ENCODE peak calls at places on chromosomes 1 and 21, in eight cellular contexts. C, N, K, M, O, E, W and H are unnamed samples.

GRCh38 chr1:12453400-12454343 is 164.3 kb downstream of the DHRS3 start:
- DNase-seq in C (no peak), K (no peak), M (no peak), E (no peak), W (no peak), N (no peak), O (no peak), H (no peak)

GRCh38 chr1:29649375-29650040 is 413.2 kb downstream of the PTPRU start:
- DNase-seq in O (no peak), W (no peak), K (no peak), C (no peak), N (no peak), E (no peak), M (no peak), H (peak; percentile 63)

GRCh38 chr1:109984190-109984455 is 442 bp upstream of the AHCYL1 start:
- DNase-seq in C (no peak), E (peak; percentile 27), O (no peak), W (peak; percentile 70), N (no peak), K (no peak), M (no peak), H (peak; percentile 42)

GRCh38 chr21:34008618-34009017 is 64.8 kb upstream of the MRPS6 start:
- DNase-seq in M (no peak), C (no peak), K (no peak), W (no peak), N (no peak), E (no peak), O (no peak), H (no peak)

GRCh38 chr1:93692983-93693591 is 11.4 kb upstream of the BCAR3 start:
- DNase-seq in N (no peak), K (peak; percentile 62), C (no peak), E (peak; percentile 75), W (peak; percentile 84), O (no peak), M (peak; percentile 59), H (peak; percentile 86)

GRCh38 chr1:27658951-27659496 is 13.0 kb downstream of the IFI6 start:
- DNase-seq in C (no peak), N (no peak), K (peak; percentile 45), M (no peak), O (no peak), E (peak; percentile 26), W (peak; percentile 90), H (peak; percentile 86)

GRCh38 chr1:213060836-213061235 is 9.8 kb downstream of the RPS6KC1 start:
- DNase-seq in K (no peak), W (no peak), O (no peak), N (no peak), E (no peak), C (no peak), M (no peak), H (no peak)

GRCh38 chr1:164602480-164603093 is 43.6 kb downstream of the PBX1 start:
- DNase-seq in K (no peak), N (no peak), O (peak; percentile 55), M (no peak), C (peak; percentile 70), W (peak; percentile 87), E (peak; percentile 32), H (peak; percentile 50)

GRCh38 chr1:37945743-37946702 is 830 bp downstream of the INPP5B start:
- DNase-seq in N (peak; percentile 90), W (peak; percentile 96), E (peak; percentile 92), K (no peak), C (peak; percentile 72), O (peak; percentile 67), M (peak; percentile 43), H (no peak)

GRCh38 chr1:227741166-227741870 is 6.1 kb downstream of the SNAP47 start:
- DNase-seq in C (no peak), O (no peak), M (no peak), E (no peak), W (no peak), N (no peak), K (no peak), H (no peak)

GRCh38 chr1:227740401-227740960 is 5.2 kb downstream of the SNAP47 start:
- DNase-seq in E (no peak), C (no peak), M (no peak), O (no peak), N (no peak), W (no peak), K (no peak), H (no peak)

GRCh38 chr1:227739636-227740035 is 4.4 kb downstream of the SNAP47 start:
- DNase-seq in W (no peak), K (no peak), O (no peak), C (no peak), N (no peak), M (no peak), E (no peak), H (no peak)

GRCh38 chr1:227736814-227737432 is 1.7 kb downstream of the SNAP47 start:
- DNase-seq in W (no peak), N (no peak), E (no peak), O (no peak), K (no peak), M (no peak), C (no peak), H (no peak)

GRCh38 chr1:227738820-227739219 is 3.6 kb downstream of the SNAP47 start:
- DNase-seq in N (no peak), K (no peak), E (no peak), M (no peak), C (no peak), W (no peak), O (no peak), H (no peak)
- TF ChIP-seq CTCF in N (no peak), K (no peak), E (no peak), M (no peak), C (no peak), W (no peak), O (no peak), H (no peak)

GRCh38 chr1:18927082-18927653 is 24.8 kb upstream of the ALDH4A1 start:
- DNase-seq in C (no peak), K (peak; percentile 33), E (no peak), O (no peak), M (no peak), N (no peak), W (no peak), H (peak; percentile 63)

GRCh38 chr1:18927654-18928272 is 25.4 kb upstream of the ALDH4A1 start:
- DNase-seq in K (peak; percentile 71), C (no peak), M (no peak), E (no peak), O (no peak), W (no peak), N (no peak), H (no peak)

GRCh38 chr1:18928406-18928805 is 26.1 kb upstream of the ALDH4A1 start:
- DNase-seq in K (no peak), E (no peak), C (no peak), M (no peak), W (no peak), O (no peak), N (no peak), H (no peak)

GRCh38 chr1:18928985-18929384 is 26.6 kb upstream of the ALDH4A1 start:
- DNase-seq in K (no peak), W (no peak), O (no peak), E (no peak), N (no peak), M (no peak), C (no peak), H (no peak)

DNA sequence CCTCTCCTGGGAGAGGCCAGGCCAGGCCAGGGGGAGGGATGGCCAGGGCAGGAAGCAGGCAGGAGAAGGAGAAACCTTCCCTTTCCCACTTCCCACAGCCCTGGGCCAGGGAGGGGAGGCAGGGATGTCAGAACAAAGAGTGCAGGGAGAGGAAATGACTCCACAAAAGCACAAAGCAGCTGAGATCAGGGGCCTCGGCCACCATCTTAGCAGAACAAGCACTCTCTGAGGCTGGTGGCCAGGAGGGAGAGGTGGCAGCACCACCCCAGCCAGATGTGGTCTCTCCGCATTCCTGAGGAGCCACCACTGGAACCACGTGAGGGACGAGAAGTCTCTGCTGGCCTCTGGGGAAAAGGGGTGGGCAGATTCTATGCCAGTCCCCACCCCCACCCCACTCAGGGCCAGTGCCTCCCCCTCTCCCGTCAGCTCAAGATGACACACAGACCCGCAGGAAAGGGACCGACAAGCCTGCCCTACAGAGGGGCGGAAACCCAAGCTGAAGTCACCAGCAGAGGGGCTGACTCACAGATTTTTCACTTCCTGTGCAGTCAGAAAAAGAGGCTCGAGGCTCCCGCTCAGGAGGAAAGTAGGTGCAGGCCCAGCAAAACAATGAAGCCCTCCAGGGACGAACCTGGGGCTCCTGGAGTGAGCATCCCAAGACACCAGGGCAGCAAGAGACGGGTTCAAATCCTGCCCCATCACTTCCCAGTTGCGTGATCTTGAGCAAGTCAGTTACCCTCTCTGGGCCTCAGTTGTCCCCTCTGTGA is 24.1 kb upstream of the ALDH4A1 start:
- DNase-seq in C (no peak), N (no peak), W (peak; percentile 93), K (peak; percentile 93), O (peak; percentile 85), E (peak; percentile 90), M (peak; percentile 84), H (peak; percentile 87)
- TF ChIP-seq CTCF in C (no peak), N (no peak), W (peak; percentile 18), K (no peak), O (no peak), E (no peak), M (no peak), H (no peak)

DNA sequence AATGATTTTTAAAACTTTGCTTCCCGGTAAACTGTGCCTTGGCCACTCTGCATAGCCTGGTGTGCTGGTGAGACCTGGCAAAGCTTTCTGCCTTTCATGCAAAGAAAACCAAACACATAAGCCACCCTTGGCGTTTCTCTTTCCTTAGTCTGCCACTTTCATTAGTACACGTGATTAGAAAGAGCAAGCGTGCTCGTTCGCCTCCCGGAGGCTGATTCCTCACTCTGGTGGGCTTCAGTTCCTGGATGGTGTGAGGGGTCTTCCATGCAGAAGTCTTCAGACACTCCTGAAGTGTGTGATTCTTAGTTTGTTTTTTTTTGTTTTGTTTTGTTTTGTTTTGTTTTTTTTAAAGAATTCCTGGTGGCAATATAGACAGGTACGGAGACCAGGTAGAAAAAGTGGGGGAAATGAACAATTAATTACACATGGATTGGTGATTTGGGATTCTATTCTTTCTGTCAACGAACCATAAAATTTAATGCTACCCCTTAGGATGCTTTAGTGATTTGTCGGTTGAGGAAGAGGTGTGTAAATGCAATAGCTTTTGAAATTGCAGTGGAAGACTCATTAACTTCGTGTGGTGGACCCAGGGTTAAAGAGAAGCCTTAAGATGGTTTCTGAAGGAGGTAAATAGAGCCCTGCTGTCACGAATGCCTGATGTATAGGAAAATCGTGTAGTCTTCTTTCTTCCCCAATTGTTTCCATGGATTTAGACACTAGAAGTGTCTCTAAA is 2.1 kb downstream of the GALNT2 start:
- DNase-seq in K (peak; percentile 32), N (no peak), E (no peak), C (no peak), M (no peak), O (no peak), W (no peak), H (peak; percentile 62)
- TF ChIP-seq CTCF in K (no peak), N (no peak), E (peak; percentile 18), C (no peak), M (no peak), O (no peak), W (no peak), H (no peak)

DNA sequence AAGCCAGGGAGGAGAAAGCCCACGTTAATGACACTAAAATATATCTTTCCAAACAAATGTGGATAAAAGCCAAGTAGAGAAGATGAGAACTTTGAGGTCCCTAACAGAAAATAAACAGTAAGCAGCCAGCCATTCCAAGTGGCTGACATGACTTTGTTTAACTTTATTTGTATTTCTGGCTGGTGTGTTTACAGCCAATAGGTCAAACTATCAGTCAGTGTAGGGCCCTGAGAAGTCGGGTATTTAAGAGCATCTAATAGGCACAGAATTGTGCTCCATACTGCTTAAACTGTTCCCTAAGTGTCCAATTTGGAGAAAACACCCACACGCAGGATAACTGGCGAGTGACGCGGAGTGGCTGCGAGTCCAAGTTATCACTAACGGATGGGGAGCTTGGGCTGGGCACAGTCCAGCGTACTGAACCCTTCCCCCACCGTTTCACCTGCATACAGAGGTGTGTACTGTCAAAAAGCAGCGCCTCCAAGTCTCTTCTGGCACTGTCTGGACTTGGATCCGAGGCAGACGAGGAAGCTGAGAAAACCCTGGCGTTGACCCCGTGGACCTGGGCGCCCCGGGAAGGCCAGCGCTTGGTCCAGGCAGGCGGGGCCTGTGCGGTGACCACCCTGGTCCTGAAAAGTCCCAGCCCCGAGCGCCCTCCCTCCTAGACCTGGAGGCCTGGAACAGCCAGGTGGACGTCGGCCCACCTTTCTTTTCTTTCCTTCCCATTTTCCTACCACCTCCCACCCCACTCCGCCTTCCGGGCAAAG is 662 bp upstream of the LGALS8 start:
- DNase-seq in K (no peak), C (peak; percentile 33), N (no peak), M (peak; percentile 28), O (peak; percentile 28), E (no peak), W (no peak), H (peak; percentile 56)
- TF ChIP-seq CTCF in K (no peak), C (no peak), N (no peak), M (no peak), O (no peak), E (no peak), W (no peak), H (no peak)